ENCODE peak calls at places on chromosomes 13 and 19, in six cellular contexts. O, F, Y, D, X and S are unnamed samples.

GRCh38 chr13:111165611-111166010 is 50.5 kb downstream of the ARHGEF7 start:
- DNase-seq in X (no peak), O (no peak), Y (no peak), F (no peak), D (no peak), S (no peak)

GRCh38 chr13:62879071-62879470 is 1463.4 kb upstream of the PCDH20 start:
- DNase-seq in O (no peak), X (no peak), Y (no peak), F (no peak), D (no peak), S (no peak)

GRCh38 chr13:46339035-46339666 is 47.9 kb downstream of the RUBCNL start:
- DNase-seq in O (no peak), D (no peak), X (no peak), F (peak; percentile 59), Y (no peak), S (no peak)

GRCh38 chr19:31962565-31962996 is 382.8 kb upstream of the ZNF507 start:
- DNase-seq in D (no peak), X (peak; percentile 81), Y (no peak), O (no peak), F (no peak), S (no peak)

GRCh38 chr13:107458269-107458668 is 757.1 kb downstream of the LIG4 start:
- DNase-seq in O (no peak), Y (no peak), F (no peak), D (no peak), X (no peak), S (no peak)

GRCh38 chr13:96431044-96431581 is 341.2 kb downstream of the HS6ST3 start:
- DNase-seq in O (no peak), Y (no peak), X (no peak), F (no peak), D (no peak), S (no peak)

GRCh38 chr13:93227280-93227905 is 786 bp downstream of the GPC6 start:
- DNase-seq in D (peak; percentile 74), Y (no peak), F (no peak), O (no peak), X (peak; percentile 28), S (no peak)

GRCh38 chr19:4691383-4691782 is 21.2 kb upstream of the MYDGF start:
- DNase-seq in X (no peak), D (no peak), Y (peak; percentile 51), F (no peak), O (no peak), S (no peak)

GRCh38 chr13:28531195-28531955 is 36.4 kb upstream of the FLT1 start:
- DNase-seq in O (no peak), F (no peak), Y (no peak), X (no peak), D (peak; percentile 48), S (no peak)

GRCh38 chr19:50906217-50906616 is 5.0 kb downstream of the KLK4 start:
- DNase-seq in F (no peak), X (peak; percentile 17), O (no peak), Y (peak; percentile 45), D (peak; percentile 57), S (no peak)

GRCh38 chr13:89115307-89115706 is 1444.1 kb downstream of the SLITRK5 start:
- DNase-seq in D (no peak), O (no peak), X (no peak), F (no peak), Y (no peak), S (no peak)

GRCh38 chr13:112457081-112457480 is 80.9 kb downstream of the SPACA7 start:
- DNase-seq in F (no peak), Y (no peak), X (no peak), O (no peak), D (no peak), S (no peak)

GRCh38 chr13:28059214-28059613 is 41.2 kb downstream of the FLT3 start:
- DNase-seq in D (peak; percentile 7), Y (peak; percentile 43), O (peak; percentile 43), F (no peak), X (peak; percentile 48), S (no peak)

GRCh38 chr13:50200988-50201387 is 185.7 kb downstream of the KCNRG start:
- DNase-seq in D (no peak), F (no peak), X (no peak), Y (peak; percentile 22), O (no peak), S (no peak)

GRCh38 chr19:55675661-55676354 is 782 bp downstream of the EPN1 start:
- DNase-seq in F (no peak), X (no peak), D (no peak), O (no peak), Y (no peak), S (no peak)

GRCh38 chr13:110680852-110681251 is 25.1 kb downstream of the CARS2 start:
- DNase-seq in F (no peak), Y (peak; percentile 43), O (peak; percentile 10), X (peak; percentile 41), D (peak; percentile 69), S (no peak)

GRCh38 chr19:35807633-35808032 is 5.0 kb downstream of the PRODH2 start:
- DNase-seq in X (no peak), O (no peak), F (no peak), D (no peak), Y (no peak), S (no peak)

GRCh38 chr19:39154626-39155100 is 29.1 kb downstream of the PAK4 start:
- DNase-seq in Y (peak; percentile 73), D (peak; percentile 75), X (no peak), F (no peak), O (peak; percentile 38), S (no peak)

GRCh38 chr19:12779162-12779993 is 4.0 kb upstream of the HOOK2 start:
- DNase-seq in F (no peak), Y (peak; percentile 41), D (peak; percentile 76), X (peak; percentile 61), O (no peak), S (no peak)

GRCh38 chr13:67390462-67391093 is 160.4 kb upstream of the PCDH9 start:
- DNase-seq in F (no peak), X (no peak), D (no peak), O (no peak), Y (no peak), S (no peak)

GRCh38 chr13:39954476-39954875 is 299.0 kb downstream of the COG6 start:
- DNase-seq in X (no peak), O (no peak), F (no peak), D (no peak), Y (no peak), S (no peak)

GRCh38 chr19:55882626-55883025 is 46.3 kb downstream of the NLRP4 start:
- DNase-seq in D (no peak), X (no peak), O (no peak), Y (no peak), F (no peak), S (no peak)

GRCh38 chr19:39498262-39499081 is at the start of gene DLL3:
- DNase-seq in F (no peak), D (peak; percentile 59), X (no peak), O (no peak), Y (peak; percentile 55), S (peak; percentile 99)

GRCh38 chr19:14113762-14114414 is 3.7 kb downstream of the PRKACA start:
- DNase-seq in D (no peak), F (no peak), Y (peak; percentile 77), X (no peak), O (peak; percentile 87), S (no peak)

DNA sequence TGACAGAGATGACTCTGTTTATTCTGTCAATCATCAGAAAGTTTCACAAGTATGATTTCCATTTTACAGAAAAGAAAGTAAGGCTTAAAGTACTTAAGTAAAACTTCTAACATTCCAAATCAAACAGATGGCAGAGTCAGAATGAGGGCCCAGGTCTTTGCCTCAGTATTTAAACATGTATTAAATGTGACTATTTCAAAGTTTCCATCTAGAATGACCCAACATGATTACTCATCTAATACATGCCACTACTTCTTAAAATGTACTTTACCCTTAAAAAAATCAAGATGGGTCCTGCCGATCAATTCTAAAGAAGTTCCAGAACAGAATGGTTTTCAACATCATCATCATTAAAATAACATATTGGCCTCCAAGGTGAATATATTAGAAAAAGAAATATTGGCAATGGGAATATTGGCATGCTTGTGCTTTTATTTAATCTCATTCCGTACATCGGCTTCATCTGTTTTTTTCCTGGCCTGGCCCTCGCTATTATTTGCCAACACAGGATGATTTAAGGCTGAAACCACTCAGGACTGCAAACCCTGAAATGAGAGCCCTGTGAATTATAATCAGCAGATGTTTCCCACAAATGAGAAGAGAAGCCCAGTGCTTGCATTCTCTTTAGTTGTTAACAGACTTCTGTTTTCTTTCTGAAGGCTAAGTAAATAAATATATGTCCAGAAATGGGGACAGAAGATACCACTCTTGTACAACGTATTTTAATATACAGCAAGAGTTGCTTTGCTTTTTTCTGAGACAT is 340.0 kb downstream of the DNAJC15 start:
- DNase-seq in D (no peak), X (no peak), F (no peak), O (no peak), Y (no peak), S (no peak)
- TF ChIP-seq REST in D (no peak), X (no peak), F (no peak), O (no peak), Y (no peak), S (no peak)

GRCh38 chr19:10283301-10283733 is 3.4 kb upstream of the ICAM4 start:
- DNase-seq in F (no peak), X (no peak), D (no peak), Y (peak; percentile 12), O (no peak), S (no peak)
- TF ChIP-seq POLR2AphosphoS5 in F (peak; percentile 4), X (no peak), D (no peak), Y (no peak), O (no peak), S (no peak)

GRCh38 chr13:29923554-29924481 is 73.4 kb upstream of the UBL3 start:
- DNase-seq in O (peak; percentile 93), X (peak; percentile 99), Y (peak; percentile 72), D (peak; percentile 38), F (no peak), S (peak; percentile 79)
- TF ChIP-seq SIN3A in O (no peak), X (peak; percentile 82), Y (no peak), D (no peak), F (no peak), S (no peak)

GRCh38 chr13:73399347-73400216 is 340.8 kb downstream of the KLF5 start:
- DNase-seq in Y (no peak), F (no peak), O (no peak), X (peak; percentile 1), D (no peak), S (no peak)
- TF ChIP-seq REST in Y (no peak), F (no peak), O (no peak), X (no peak), D (no peak), S (no peak)

GRCh38 chr13:59340151-59340550 is 823.6 kb downstream of the DIAPH3 start:
- DNase-seq in F (no peak), D (no peak), X (no peak), Y (no peak), O (no peak), S (no peak)

GRCh38 chr13:59332966-59333365 is 830.8 kb downstream of the DIAPH3 start:
- DNase-seq in F (no peak), Y (no peak), O (no peak), D (no peak), X (no peak), S (no peak)

GRCh38 chr13:59342396-59342795 is 821.3 kb downstream of the DIAPH3 start:
- DNase-seq in O (no peak), X (no peak), Y (no peak), D (no peak), F (no peak), S (no peak)

GRCh38 chr13:59340581-59340980 is 823.1 kb downstream of the DIAPH3 start:
- DNase-seq in D (no peak), X (no peak), Y (no peak), O (no peak), F (no peak), S (no peak)

GRCh38 chr13:59337070-59337469 is 826.7 kb downstream of the DIAPH3 start:
- DNase-seq in D (no peak), F (no peak), O (no peak), X (no peak), Y (no peak), S (no peak)
- TF ChIP-seq POLR2AphosphoS5 in D (no peak), F (no peak), O (no peak), X (no peak), Y (no peak), S (no peak)

GRCh38 chr13:25833761-25834160 is 218.1 kb downstream of the SHISA2 start:
- DNase-seq in F (no peak), D (no peak), Y (no peak), X (no peak), O (no peak), S (no peak)
- TF ChIP-seq SIN3A in F (no peak), D (no peak), Y (no peak), X (no peak), O (no peak), S (no peak)